ENCODE peak calls at places on chromosomes 3 and 15, in six cellular contexts. C, G, A, S, N and L are unnamed samples.

GRCh38 chr3:127226451-127226850 is 33.5 kb downstream of the PRR23E start:
- DNase-seq in C (no peak), G (no peak), A (peak; percentile 39), S (no peak), N (peak; percentile 48), L (peak; percentile 64)

GRCh38 chr15:75104804-75105557 is 81.6 kb downstream of the PPCDC start:
- DNase-seq in C (peak; percentile 87), G (no peak), A (no peak), S (peak; percentile 93), N (peak; percentile 99), L (peak; percentile 99)

GRCh38 chr3:58237238-58237939 is at the start of gene ABHD6:
- DNase-seq in C (no peak), G (peak; percentile 68), A (peak; percentile 71), S (peak; percentile 83), N (no peak), L (no peak)

GRCh38 chr3:45758871-45759270 is 37.5 kb downstream of the SLC6A20 start:
- DNase-seq in C (no peak), G (no peak), A (no peak), S (no peak), N (no peak), L (no peak)

GRCh38 chr3:128984596-128984995 is 9.3 kb downstream of the CFAP92 start:
- DNase-seq in C (no peak), G (no peak), A (no peak), S (no peak), N (no peak), L (peak; percentile 100)

GRCh38 chr3:37793889-37794591 is 67.6 kb upstream of the CTDSPL start:
- DNase-seq in C (no peak), G (no peak), A (no peak), S (no peak), N (peak; percentile 20), L (no peak)

GRCh38 chr15:66848116-66848515 is 146.1 kb downstream of the SMAD6 start:
- DNase-seq in C (no peak), G (no peak), A (no peak), S (no peak), N (no peak), L (no peak)

GRCh38 chr3:13715167-13715954 is 164.5 kb downstream of the WNT7A start:
- DNase-seq in C (no peak), G (no peak), A (no peak), S (no peak), N (no peak), L (no peak)

GRCh38 chr3:154364849-154365248 is 40.6 kb upstream of the DHX36 start:
- DNase-seq in C (no peak), G (no peak), A (no peak), S (peak; percentile 57), N (peak; percentile 15), L (peak; percentile 17)

GRCh38 chr3:172559029-172559428 is 35.8 kb upstream of the TNFSF10 start:
- DNase-seq in C (no peak), G (no peak), A (no peak), S (no peak), N (no peak), L (no peak)

GRCh38 chr3:13891017-13891392 is 11.1 kb upstream of the WNT7A start:
- DNase-seq in C (no peak), G (no peak), A (no peak), S (no peak), N (no peak), L (no peak)

GRCh38 chr3:69997486-69998307 is 1.8 kb upstream of the SAMMSON start:
- DNase-seq in C (no peak), G (no peak), A (no peak), S (no peak), N (no peak), L (no peak)

GRCh38 chr15:77659350-77660321 is 26.9 kb upstream of the LINGO1 start:
- DNase-seq in C (peak; percentile 5), G (peak; percentile 52), A (peak; percentile 75), S (peak; percentile 84), N (peak; percentile 26), L (peak; percentile 28)

GRCh38 chr3:159796744-159797143 is 191.9 kb upstream of the IL12A start:
- DNase-seq in C (peak; percentile 70), G (no peak), A (no peak), S (no peak), N (peak; percentile 90), L (peak; percentile 72)

GRCh38 chr3:197891-198491 is 1.4 kb downstream of the CHL1 start:
- DNase-seq in C (no peak), G (peak; percentile 15), A (peak; percentile 63), S (peak; percentile 9), N (no peak), L (no peak)

GRCh38 chr15:36590838-36591237 is 11.4 kb downstream of the CDIN1 start:
- DNase-seq in C (peak; percentile 82), G (no peak), A (no peak), S (no peak), N (no peak), L (peak; percentile 82)

GRCh38 chr3:29280675-29281264 is at the start of gene RBMS3:
- DNase-seq in C (peak; percentile 85), G (no peak), A (peak; percentile 22), S (peak; percentile 66), N (peak; percentile 97), L (peak; percentile 89)

GRCh38 chr15:99213187-99213811 is 36.1 kb downstream of the TTC23 start:
- DNase-seq in C (peak; percentile 31), G (peak; percentile 72), A (peak; percentile 61), S (peak; percentile 79), N (peak; percentile 58), L (peak; percentile 51)